ENCODE peak calls at places on chromosomes 6 and 20, in four cellular contexts. K is endothelial cell, H is MM.1S, L is coronary artery. U is an unnamed sample.
A peak's percentile ranks its signal among the peaks of the same experiment; 100 is the strongest.

GRCh38 chr6:152146385-152146784 is 338.9 kb downstream of the ESR1 start:
- DNase-seq in L (no peak), H (no peak), K (no peak), U (no peak)

GRCh38 chr20:14622796-14623195 is 285.4 kb upstream of the FLRT3 start:
- DNase-seq in H (no peak), L (no peak), K (no peak), U (no peak)

GRCh38 chr6:101083533-101084172 is 202.5 kb upstream of the ASCC3 start:
- DNase-seq in K (no peak), H (no peak), L (no peak), U (no peak)

GRCh38 chr6:169990095-169991030 is 238.9 kb downstream of the ERMARD start:
- DNase-seq in K (no peak), L (peak; percentile 71), H (no peak), U (peak; percentile 47)

GRCh38 chr20:63542696-63543095 is 4.9 kb downstream of the SRMS start:
- DNase-seq in K (no peak), H (no peak), L (no peak), U (peak; percentile 87)

GRCh38 chr20:41091926-41092325 is 45.4 kb upstream of the PLCG1 start:
- DNase-seq in L (no peak), H (no peak), K (no peak), U (no peak)

GRCh38 chr6:35081426-35081851 is 59.7 kb downstream of the TCP11 start:
- DNase-seq in H (no peak), K (no peak), L (peak; percentile 68), U (no peak)

GRCh38 chr6:6319947-6320811 is at the start of gene F13A1:
- DNase-seq in H (no peak), K (no peak), L (no peak), U (no peak)

GRCh38 chr6:155154158-155154830 is 109.5 kb upstream of the CLDN20 start:
- DNase-seq in K (no peak), L (no peak), H (no peak), U (no peak)

GRCh38 chr6:12698298-12698697 is 18.3 kb upstream of the PHACTR1 start:
- DNase-seq in H (no peak), K (no peak), L (no peak), U (no peak)

GRCh38 chr6:12693122-12693521 is 23.4 kb upstream of the PHACTR1 start:
- DNase-seq in K (no peak), L (no peak), H (no peak), U (no peak)
- TF ChIP-seq CTCF in K (no peak), L (no peak), H (no peak), U (no peak)

GRCh38 chr6:122775975-122776374 is 3.5 kb upstream of the FABP7 start:
- DNase-seq in L (no peak), K (no peak), H (no peak), U (no peak)

GRCh38 chr6:122766256-122766655 is 13.3 kb upstream of the FABP7 start:
- DNase-seq in K (no peak), H (no peak), L (no peak), U (no peak)

GRCh38 chr6:122772724-122773123 is 6.8 kb upstream of the FABP7 start:
- DNase-seq in K (no peak), H (no peak), L (no peak), U (no peak)

GRCh38 chr6:122770835-122771601 is 8.5 kb upstream of the FABP7 start:
- DNase-seq in H (no peak), K (no peak), L (no peak), U (no peak)
- TF ChIP-seq CTCF in H (no peak), K (no peak), L (no peak), U (no peak)

DNA sequence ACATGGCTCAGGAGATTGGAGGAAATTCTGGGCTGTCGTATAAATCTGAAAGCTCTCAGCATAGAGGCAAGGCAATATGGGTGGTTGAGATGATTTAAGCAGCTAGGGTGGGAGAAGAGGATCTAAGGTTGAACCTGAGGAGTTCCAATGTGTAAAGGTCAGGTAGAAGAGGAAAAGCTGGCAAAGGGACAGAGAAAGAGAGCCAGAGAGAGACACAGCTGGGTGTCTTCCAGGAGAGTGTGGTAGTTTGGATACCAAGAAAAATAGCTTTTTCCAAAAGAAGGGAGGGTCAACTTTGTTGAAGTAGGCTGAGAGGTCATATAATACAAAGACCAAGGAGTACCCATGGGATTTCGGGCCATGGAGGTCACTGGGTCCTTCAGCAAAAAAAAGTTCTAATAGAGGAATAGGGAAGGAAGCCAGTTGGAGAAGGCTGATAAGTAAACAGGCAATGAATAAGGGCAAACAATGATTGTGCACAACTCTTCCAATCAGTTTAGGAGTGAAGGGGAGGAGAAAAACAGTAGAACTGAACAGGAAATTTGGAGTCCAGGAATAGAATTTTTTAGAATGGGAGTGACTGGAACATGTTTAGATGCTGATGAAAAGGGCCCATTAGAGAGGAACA is 135.1 kb downstream of the QRSL1 start:
- DNase-seq in K (no peak), L (no peak), H (no peak), U (no peak)
- TF ChIP-seq CTCF in K (no peak), L (no peak), H (no peak), U (no peak)

DNA sequence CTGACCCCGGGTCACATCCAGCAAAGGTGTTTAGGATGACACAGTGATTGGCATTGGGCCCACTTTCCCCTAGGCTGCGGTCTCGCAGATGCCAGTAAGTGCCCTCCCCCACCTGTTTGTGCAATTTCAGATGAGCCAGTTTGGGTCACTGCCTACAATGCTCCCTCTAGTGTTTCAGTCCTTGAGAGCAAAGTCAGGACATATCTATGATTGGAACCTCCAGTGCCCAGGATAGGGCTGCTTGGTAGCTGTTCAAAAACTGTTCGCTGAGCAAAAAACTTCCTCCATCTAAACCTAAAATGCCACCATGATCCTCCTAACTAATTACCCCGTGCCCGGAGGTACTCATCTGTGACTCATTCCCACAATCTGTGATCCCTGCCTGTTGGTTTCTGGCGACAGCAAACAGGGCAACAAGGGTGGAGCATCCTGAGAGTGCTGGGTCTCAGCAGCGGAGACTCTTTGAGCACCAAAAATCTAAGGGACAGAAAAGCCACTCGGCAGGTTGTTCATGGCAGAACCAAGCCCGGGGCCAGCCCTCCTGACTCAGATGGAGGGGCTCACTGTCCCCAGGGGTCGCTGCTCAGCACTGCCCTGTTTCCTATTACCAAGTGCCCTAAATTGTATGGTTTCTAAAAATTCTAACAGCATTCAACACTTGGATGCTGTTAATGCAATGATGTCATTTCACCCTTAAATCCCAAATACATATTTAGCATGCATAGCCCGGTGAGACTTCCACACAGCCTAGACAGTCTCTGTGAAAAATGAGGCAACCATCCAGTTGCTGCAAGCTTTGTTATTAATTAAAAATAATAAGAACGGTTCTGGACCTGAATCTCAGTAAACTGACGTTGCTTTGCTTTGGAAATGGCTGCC is 5.0 kb downstream of the VSX1 start:
- DNase-seq in L (peak; percentile 31), K (no peak), H (peak; percentile 86), U (no peak)
- TF ChIP-seq CTCF in L (no peak), K (no peak), H (peak; percentile 68), U (peak; percentile 24)

GRCh38 chr6:43575772-43576551 is at the start of the genes POLH and XPO5:
- DNase-seq in K (peak; percentile 93), L (peak; percentile 90), H (peak; percentile 95), U (peak; percentile 98)
- TF ChIP-seq CTCF in K (no peak), L (no peak), H (peak; percentile 28), U (peak; percentile 17)

GRCh38 chr20:20038586-20038985 is 13.7 kb downstream of the CRNKL1 start:
- DNase-seq in K (no peak), H (no peak), L (no peak), U (no peak)
- TF ChIP-seq CTCF in K (no peak), H (no peak), L (no peak), U (no peak)

GRCh38 chr20:51562334-51563140 is 20.0 kb upstream of the NFATC2 start:
- DNase-seq in K (peak; percentile 70), L (peak; percentile 94), H (no peak), U (peak; percentile 36)

GRCh38 chr20:51562027-51562333 is 19.5 kb upstream of the NFATC2 start:
- DNase-seq in K (no peak), H (no peak), L (no peak), U (no peak)

GRCh38 chr20:51563141-51563596 is 20.6 kb upstream of the NFATC2 start:
- DNase-seq in L (no peak), H (no peak), K (no peak), U (no peak)

GRCh38 chr20:51565298-51565697 is 22.8 kb upstream of the NFATC2 start:
- DNase-seq in L (no peak), K (no peak), H (no peak), U (no peak)

DNA sequence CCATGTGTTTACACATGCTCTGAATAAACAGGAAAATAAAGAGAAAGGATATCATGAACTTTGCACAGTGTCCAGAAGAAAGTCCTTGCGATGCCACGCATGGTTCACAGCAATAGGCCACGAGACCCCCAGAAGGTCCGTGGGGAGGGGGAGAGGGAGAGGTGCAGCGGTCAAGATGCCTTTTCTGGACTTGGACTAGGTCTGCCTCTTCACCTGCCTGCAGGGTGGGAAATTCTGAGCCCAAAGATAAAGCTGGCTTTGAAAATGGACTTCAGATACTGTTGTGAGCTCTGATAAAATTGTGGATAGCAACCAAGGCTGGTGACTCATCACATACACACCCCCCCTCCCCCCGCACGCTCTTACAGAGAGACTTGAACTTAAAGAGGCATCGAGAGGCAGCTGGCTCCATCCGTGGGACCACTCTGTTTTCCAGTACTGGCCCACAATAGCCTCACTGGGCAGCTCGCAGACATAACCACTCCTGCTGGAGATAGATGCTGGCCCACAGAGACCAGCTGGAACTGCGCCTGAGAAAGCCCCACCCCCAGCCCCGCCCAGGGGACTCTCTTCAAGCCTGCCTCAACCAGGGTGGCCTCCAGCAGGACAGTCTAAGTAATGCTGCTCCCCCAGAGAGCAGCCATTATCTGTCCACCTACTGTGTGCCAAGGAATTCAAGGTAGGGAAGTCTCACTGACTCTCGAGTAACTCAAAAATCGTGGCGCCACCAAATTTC is 21.2 kb upstream of the NFATC2 start:
- DNase-seq in H (no peak), K (peak; percentile 49), L (peak; percentile 88), U (no peak)
- TF ChIP-seq CTCF in H (no peak), K (no peak), L (no peak), U (no peak)

GRCh38 chr6:28423546-28423945 is 19.7 kb downstream of the ZSCAN23 start:
- DNase-seq in L (no peak), K (no peak), H (no peak), U (no peak)
- TF ChIP-seq CTCF in L (no peak), K (no peak), H (no peak), U (no peak)

GRCh38 chr6:112269165-112269564 is 14.8 kb upstream of the LAMA4 start:
- DNase-seq in K (peak; percentile 7), H (no peak), L (no peak), U (no peak)
- TF ChIP-seq CTCF in K (no peak), H (no peak), L (no peak), U (no peak)

GRCh38 chr6:37691904-37692806 is 5.5 kb downstream of the MDGA1 start:
- DNase-seq in K (peak; percentile 84), L (no peak), H (peak; percentile 53), U (peak; percentile 85)
- TF ChIP-seq CTCF in K (peak; percentile 96), L (peak; percentile 94), H (peak; percentile 94), U (peak; percentile 100)

U was measured in GM10248.